ENCODE peak calls at places on chromosomes 13 and 19, in six cellular contexts. H is tibial artery, U is spleen, X is uterus, E is GM23338, C is lower leg skin. B is an unnamed sample.

GRCh38 chr13:48862572-48862971 is 113.1 kb upstream of the FNDC3A start:
- DNase-seq in H (no peak), U (no peak), X (no peak), E (no peak), C (peak), B (no peak)

GRCh38 chr13:70580825-70581224 is 472.6 kb upstream of the KLHL1 start:
- DNase-seq in H (no peak), U (no peak), X (no peak), E (no peak), C (no peak), B (no peak)

GRCh38 chr13:93244141-93244917 is 17.7 kb downstream of the GPC6 start:
- DNase-seq in H (no peak), U (no peak), X (no peak), E (no peak), C (no peak), B (no peak)

GRCh38 chr13:22789027-22789593 is 391.7 kb upstream of the SGCG start:
- DNase-seq in H (no peak), U (no peak), X (no peak), E (peak), C (no peak), B (no peak)

GRCh38 chr13:105572401-105572800 is 963.1 kb downstream of the EFNB2 start:
- DNase-seq in H (no peak), U (no peak), X (no peak), E (no peak), C (no peak), B (no peak)

GRCh38 chr13:33556828-33557227 is 261.1 kb upstream of the RFC3 start:
- DNase-seq in H (no peak), U (no peak), X (no peak), E (no peak), C (no peak), B (no peak)

GRCh38 chr13:109568273-109568900 is 218.0 kb downstream of the IRS2 start:
- DNase-seq in H (no peak), U (no peak), X (peak), E (no peak), C (no peak), B (no peak)

GRCh38 chr19:47658431-47659383 is 49.8 kb downstream of the BICRA start:
- DNase-seq in H (no peak), U (no peak), X (no peak), E (no peak), C (no peak), B (no peak)

GRCh38 chr13:36713842-36714241 is 40.0 kb downstream of the SERTM1 start:
- DNase-seq in H (no peak), U (no peak), X (no peak), E (no peak), C (no peak), B (no peak)

GRCh38 chr19:49560358-49560900 is 19.9 kb downstream of the NOSIP start:
- DNase-seq in H (peak), U (no peak), X (no peak), E (no peak), C (peak), B (no peak)

GRCh38 chr19:32407004-32407992 is 1.7 kb downstream of the DPY19L3 start:
- DNase-seq in H (peak), U (no peak), X (peak), E (no peak), C (no peak), B (no peak)

GRCh38 chr19:34096020-34096915 is 76.0 kb upstream of the LSM14A start:
- DNase-seq in H (no peak), U (no peak), X (no peak), E (peak), C (no peak), B (no peak)

GRCh38 chr13:64239372-64239771 is 2823.7 kb upstream of the PCDH20 start:
- DNase-seq in H (no peak), U (no peak), X (no peak), E (peak), C (no peak), B (no peak)

GRCh38 chr13:48561461-48562224 is 28.8 kb upstream of the RCBTB2 start:
- DNase-seq in H (no peak), U (no peak), X (no peak), E (no peak), C (no peak), B (no peak)

GRCh38 chr19:52785506-52785905 is 1.1 kb downstream of the ZNF600 start:
- DNase-seq in H (no peak), U (no peak), X (no peak), E (no peak), C (no peak), B (no peak)

GRCh38 chr19:47230122-47230920 is 678 bp downstream of the BBC3 start:
- DNase-seq in H (peak), U (peak), X (peak), E (peak), C (peak), B (no peak)

GRCh38 chr13:46106839-46107371 is 2.1 kb upstream of the CPB2 start:
- DNase-seq in H (no peak), U (no peak), X (no peak), E (no peak), C (no peak), B (no peak)

DNA sequence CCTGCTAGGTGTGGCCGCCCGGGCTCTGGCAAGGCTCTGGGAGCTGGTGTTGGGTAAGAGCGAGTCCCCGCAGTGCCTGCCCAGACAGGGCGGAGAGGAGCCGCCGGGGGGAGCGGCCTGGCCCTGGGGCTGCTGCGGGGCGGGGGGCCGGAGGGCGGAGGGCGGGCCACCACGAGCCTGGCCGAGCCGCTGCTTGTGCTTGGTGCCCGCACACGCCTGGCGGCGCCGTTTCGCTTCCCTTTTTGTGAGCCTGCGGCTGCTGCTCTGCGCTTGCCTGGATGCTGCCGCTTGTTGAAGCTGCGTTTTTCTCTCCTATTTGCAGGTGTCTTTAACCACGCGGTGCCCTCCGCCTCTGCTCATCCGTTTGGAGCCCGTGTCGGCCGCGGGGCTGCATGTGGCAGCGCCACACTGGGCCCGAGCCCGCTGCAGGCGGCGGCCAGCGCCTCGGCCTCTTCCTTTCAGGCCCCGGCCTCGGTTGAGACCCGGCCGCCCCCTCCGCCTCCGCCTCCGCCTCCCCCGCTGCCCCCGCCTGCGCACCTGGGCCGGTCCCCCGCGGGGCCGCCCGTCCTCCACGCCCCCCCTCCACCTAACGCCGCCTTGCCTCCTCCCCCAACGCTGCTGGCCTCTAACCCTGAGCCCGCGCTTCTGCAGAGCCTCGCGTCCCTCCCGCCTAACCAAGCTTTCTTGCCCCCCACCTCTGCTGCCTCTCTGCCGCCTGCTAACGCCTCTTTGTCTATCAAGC is 8.5 kb downstream of the PLEKHJ1 start:
- DNase-seq in H (peak), U (peak), X (no peak), E (peak), C (no peak), B (no peak)
- TF ChIP-seq CTCF in H (no peak), U (no peak), X (no peak), E (no peak), C (no peak), B (no peak)

GRCh38 chr13:102944821-102945220 is 99.0 kb downstream of the ERCC5 start:
- DNase-seq in H (no peak), U (no peak), X (no peak), E (no peak), C (no peak), B (no peak)

GRCh38 chr13:102945324-102945815 is 99.5 kb downstream of the ERCC5 start:
- DNase-seq in H (no peak), U (no peak), X (no peak), E (no peak), C (no peak), B (no peak)

GRCh38 chr13:102951808-102952207 is 106.0 kb downstream of the ERCC5 start:
- DNase-seq in H (no peak), U (no peak), X (no peak), E (no peak), C (no peak), B (no peak)

GRCh38 chr13:102948006-102948405 is 102.2 kb downstream of the ERCC5 start:
- DNase-seq in H (no peak), U (no peak), X (no peak), E (no peak), C (no peak), B (no peak)
- TF ChIP-seq CTCF in H (no peak), U (no peak), X (no peak), E (no peak), C (no peak), B (peak)

GRCh38 chr13:42478531-42479156 is 95.3 kb upstream of the TNFSF11 start:
- DNase-seq in H (no peak), U (no peak), X (no peak), E (peak), C (no peak), B (no peak)
- TF ChIP-seq CTCF in H (no peak), U (no peak), X (no peak), E (peak), C (no peak), B (no peak)

DNA sequence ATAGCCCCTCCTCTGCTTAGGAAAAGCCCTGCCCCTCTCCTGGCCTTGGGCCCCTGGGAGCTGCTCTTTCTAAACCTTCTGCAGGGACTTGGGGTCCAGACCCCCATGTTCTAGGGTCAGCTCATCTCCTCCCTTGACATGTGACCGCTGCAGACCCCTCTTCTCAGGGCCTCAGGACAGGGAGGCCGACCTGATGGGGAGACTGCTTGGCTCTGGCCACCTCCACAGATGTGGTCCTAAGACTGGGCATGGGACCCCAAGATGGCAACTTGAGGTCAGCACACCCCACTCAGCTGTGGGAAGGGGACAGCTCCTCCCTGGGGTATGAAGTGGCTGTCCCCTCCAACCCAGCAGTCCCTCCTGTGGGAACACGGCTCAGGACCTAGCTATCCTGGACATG is 3.9 kb upstream of the SIX5 start:
- DNase-seq in H (no peak), U (no peak), X (no peak), E (no peak), C (no peak), B (no peak)
- TF ChIP-seq CTCF in H (no peak), U (no peak), X (no peak), E (no peak), C (no peak), B (no peak)

DNA sequence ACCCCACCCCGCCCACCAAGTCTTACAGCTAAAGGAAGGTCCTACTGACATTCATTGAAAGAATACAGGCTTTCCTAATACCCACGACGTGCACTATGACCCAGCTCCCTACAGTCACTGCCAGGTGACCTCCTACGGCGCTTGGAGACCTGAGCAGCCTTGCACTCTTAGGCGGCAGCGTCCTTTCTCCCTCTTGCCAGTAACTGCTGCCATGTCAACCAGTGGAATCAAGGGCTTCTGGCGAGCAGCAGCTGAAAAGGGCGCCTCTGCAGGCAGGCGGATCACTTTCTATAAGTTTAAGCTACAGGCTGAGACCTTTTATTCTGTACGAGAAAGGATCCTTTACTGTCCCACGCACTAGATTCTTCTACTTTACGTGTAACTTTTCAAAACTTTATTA is 2.0 kb downstream of the KCTD12 start:
- DNase-seq in H (peak), U (peak), X (peak), E (peak), C (no peak), B (peak)
- TF ChIP-seq CTCF in H (no peak), U (no peak), X (peak), E (peak), C (no peak), B (no peak)

DNA sequence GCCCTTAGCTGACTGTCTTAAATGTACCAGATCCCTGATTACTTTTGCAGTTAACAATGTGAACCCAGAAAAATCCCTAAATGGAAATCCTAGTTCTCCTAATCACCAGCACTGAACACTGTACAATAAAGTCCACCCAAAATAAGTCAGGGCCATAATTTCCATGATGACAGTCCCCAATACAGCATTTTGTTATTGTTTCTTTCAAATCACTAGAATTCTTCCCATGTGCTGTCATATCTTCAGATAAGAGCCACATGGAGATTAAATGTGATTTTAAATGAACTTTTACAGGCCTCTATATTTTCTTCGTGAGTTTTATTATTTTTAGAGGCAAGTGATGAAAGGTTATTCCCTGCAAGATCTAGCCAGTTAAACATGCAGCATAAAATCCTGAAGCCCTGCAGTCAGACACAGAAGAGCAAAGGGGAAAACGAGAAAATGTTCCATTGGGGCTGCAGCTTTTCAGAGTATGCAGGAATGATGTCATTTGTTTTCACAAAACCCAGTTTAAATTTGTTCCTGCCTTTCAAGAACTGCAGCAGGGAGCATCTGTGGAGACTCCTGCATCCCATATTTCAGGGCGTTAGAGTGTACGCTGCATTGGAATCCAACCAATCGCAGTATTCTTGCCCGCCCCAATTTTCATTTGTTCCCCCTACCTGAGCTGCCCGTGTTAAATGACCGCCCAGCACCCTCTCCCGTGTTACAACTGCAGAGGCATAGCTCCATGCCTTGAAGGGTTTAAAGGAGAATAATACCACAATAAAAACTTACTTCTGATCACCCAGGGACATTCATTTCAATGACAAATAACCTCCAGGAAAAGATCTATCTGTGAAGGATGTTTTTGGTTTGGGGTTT is 167.2 kb upstream of the KLF12 start:
- DNase-seq in H (no peak), U (no peak), X (no peak), E (peak), C (no peak), B (no peak)
- TF ChIP-seq CTCF in H (no peak), U (no peak), X (no peak), E (no peak), C (no peak), B (no peak)

DNA sequence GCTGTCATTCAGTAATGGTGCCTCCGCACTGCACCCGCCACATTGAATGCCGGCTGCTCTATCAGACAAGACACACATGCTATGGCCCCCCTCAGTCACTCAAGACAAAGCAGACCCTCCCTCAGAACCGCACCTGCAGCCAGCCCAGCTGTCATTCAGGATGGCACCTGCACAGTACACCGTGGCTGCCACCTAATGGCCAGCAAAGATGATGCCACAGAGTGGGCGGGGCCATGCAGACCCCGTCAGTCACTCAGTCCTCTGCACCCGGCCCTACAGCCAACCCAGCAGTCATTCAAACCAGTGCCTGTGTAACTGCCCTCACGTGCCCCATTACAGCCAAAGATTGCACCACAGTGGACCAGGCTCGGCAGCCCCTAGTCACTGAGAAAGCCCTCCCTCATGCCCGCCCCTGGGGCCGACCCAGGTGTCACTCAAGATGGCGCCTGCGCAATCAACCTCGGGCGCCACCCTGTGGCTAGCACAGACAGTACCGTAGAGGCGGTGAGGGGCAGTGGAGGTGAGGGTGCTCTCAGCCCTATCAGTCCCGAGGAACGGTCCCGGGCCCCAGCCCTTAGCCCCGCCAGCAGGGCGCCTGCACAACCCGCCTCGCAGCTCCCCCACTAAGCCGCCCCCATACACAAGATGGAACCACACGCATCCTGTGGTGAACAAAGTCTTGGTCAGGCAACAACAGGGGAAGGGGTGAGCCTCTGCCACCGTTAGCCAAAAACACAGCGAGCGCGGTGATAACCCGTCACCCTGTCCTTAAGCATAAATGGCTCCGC is 2.4 kb downstream of the PEG3 start:
- DNase-seq in H (peak), U (no peak), X (peak), E (no peak), C (peak), B (peak)
- TF ChIP-seq CTCF in H (peak), U (peak), X (peak), E (no peak), C (no peak), B (peak)

GRCh38 chr13:85798999-85799646 is at the start of gene SLITRK6:
- DNase-seq in H (no peak), U (no peak), X (no peak), E (peak), C (peak), B (no peak)
- TF ChIP-seq CTCF in H (no peak), U (no peak), X (no peak), E (peak), C (no peak), B (no peak)

GRCh38 chr13:106867249-106867648 is 299.3 kb upstream of the ARGLU1 start:
- DNase-seq in H (no peak), U (no peak), X (no peak), E (peak), C (no peak), B (no peak)
- TF ChIP-seq CTCF in H (peak), U (no peak), X (no peak), E (no peak), C (no peak), B (peak)

B was measured in right atrium auricular region.